ENCODE peak calls at places on chromosome 13, in eight cellular contexts. One of them, this sample, is unnamed. For H3K27me3, the result is how much of the 10 kb centered on the place peaks cover.

GRCh38 chr13:31970237-31970930 is 61.2 kb upstream of the FRY start:
- DNase-seq in Peyer's patch: no peak
- DNase-seq in uterus: no peak
- DNase-seq in heart left ventricle: no peak
- DNase-seq in breast epithelium: no peak
- DNase-seq in tibial nerve: no peak
- DNase-seq in H1: no peak
- DNase-seq in HCT116: no peak
- DNase-seq in this sample: no peak

GRCh38 chr13:40509876-40510275 is 156.6 kb downstream of the FOXO1 start:
- DNase-seq in HCT116: no peak
- DNase-seq in Peyer's patch: no peak
- DNase-seq in tibial nerve: no peak
- DNase-seq in H1: no peak
- DNase-seq in breast epithelium: no peak
- DNase-seq in heart left ventricle: no peak
- DNase-seq in uterus: no peak
- DNase-seq in this sample: no peak

GRCh38 chr13:107361666-107362065 is 793.7 kb upstream of the ARGLU1 start:
- DNase-seq in Peyer's patch: no peak
- DNase-seq in heart left ventricle: no peak
- DNase-seq in uterus: no peak
- DNase-seq in H1: no peak
- DNase-seq in HCT116: no peak
- DNase-seq in breast epithelium: no peak
- DNase-seq in tibial nerve: no peak
- DNase-seq in this sample: no peak

GRCh38 chr13:44465318-44465717 is 91.7 kb downstream of the SERP2 start:
- DNase-seq in breast epithelium: no peak
- DNase-seq in tibial nerve: no peak
- DNase-seq in uterus: no peak
- DNase-seq in H1: no peak
- DNase-seq in Peyer's patch: no peak
- DNase-seq in HCT116: no peak
- DNase-seq in heart left ventricle: no peak
- DNase-seq in this sample: no peak

GRCh38 chr13:50082426-50083283 is 67.4 kb downstream of the KCNRG start:
- DNase-seq in uterus: peak
- DNase-seq in tibial nerve: peak
- DNase-seq in Peyer's patch: peak
- DNase-seq in heart left ventricle: peak
- DNase-seq in HCT116: peak
- DNase-seq in breast epithelium: peak
- DNase-seq in H1: no peak
- DNase-seq in this sample: no peak

GRCh38 chr13:40445557-40445990 is 220.9 kb downstream of the FOXO1 start:
- DNase-seq in tibial nerve: no peak
- DNase-seq in breast epithelium: no peak
- DNase-seq in Peyer's patch: no peak
- DNase-seq in H1: no peak
- DNase-seq in HCT116: no peak
- DNase-seq in heart left ventricle: peak
- DNase-seq in uterus: peak
- DNase-seq in this sample: peak

GRCh38 chr13:35136585-35136984 is 194.5 kb downstream of the NBEA start:
- DNase-seq in H1: no peak
- DNase-seq in HCT116: no peak
- DNase-seq in tibial nerve: no peak
- DNase-seq in breast epithelium: no peak
- DNase-seq in uterus: no peak
- DNase-seq in heart left ventricle: no peak
- DNase-seq in Peyer's patch: no peak
- DNase-seq in this sample: no peak

GRCh38 chr13:18993884-18994660 is 187.6 kb downstream of the TUBA3C start:
- DNase-seq in HCT116: no peak
- DNase-seq in Peyer's patch: no peak
- DNase-seq in tibial nerve: no peak
- DNase-seq in uterus: no peak
- DNase-seq in H1: no peak
- DNase-seq in heart left ventricle: no peak
- DNase-seq in breast epithelium: no peak
- DNase-seq in this sample: no peak

GRCh38 chr13:26562538-26562890 is 5.0 kb downstream of the WASF3 start:
- DNase-seq in uterus: no peak
- DNase-seq in tibial nerve: no peak
- DNase-seq in HCT116: no peak
- DNase-seq in heart left ventricle: no peak
- DNase-seq in H1: no peak
- DNase-seq in Peyer's patch: no peak
- DNase-seq in breast epithelium: no peak
- DNase-seq in this sample: no peak

GRCh38 chr13:50435011-50435410 is 408.5 kb downstream of the DLEU7 start:
- DNase-seq in Peyer's patch: no peak
- DNase-seq in heart left ventricle: no peak
- DNase-seq in HCT116: no peak
- DNase-seq in breast epithelium: no peak
- DNase-seq in tibial nerve: no peak
- DNase-seq in uterus: no peak
- DNase-seq in H1: no peak
- DNase-seq in this sample: no peak

GRCh38 chr13:62119739-62120700 is 704.4 kb upstream of the PCDH20 start:
- DNase-seq in HCT116: peak
- DNase-seq in heart left ventricle: no peak
- DNase-seq in uterus: no peak
- DNase-seq in tibial nerve: no peak
- DNase-seq in H1: no peak
- DNase-seq in Peyer's patch: no peak
- DNase-seq in breast epithelium: no peak
- DNase-seq in this sample: no peak

GRCh38 chr13:49977992-49978391 is 18.9 kb upstream of the TRIM13 start:
- DNase-seq in Peyer's patch: no peak
- DNase-seq in tibial nerve: no peak
- DNase-seq in breast epithelium: no peak
- DNase-seq in uterus: no peak
- DNase-seq in heart left ventricle: no peak
- DNase-seq in H1: no peak
- DNase-seq in HCT116: no peak
- DNase-seq in this sample: no peak

GRCh38 chr13:29969286-29969685 is 118.9 kb upstream of the UBL3 start:
- DNase-seq in heart left ventricle: no peak
- DNase-seq in breast epithelium: no peak
- DNase-seq in H1: no peak
- DNase-seq in Peyer's patch: no peak
- DNase-seq in uterus: peak
- DNase-seq in tibial nerve: no peak
- DNase-seq in HCT116: no peak
- DNase-seq in this sample: no peak

GRCh38 chr13:60213236-60213746 is 49.6 kb upstream of the DIAPH3 start:
- DNase-seq in Peyer's patch: no peak
- DNase-seq in heart left ventricle: no peak
- DNase-seq in tibial nerve: no peak
- DNase-seq in breast epithelium: no peak
- DNase-seq in uterus: no peak
- DNase-seq in H1: no peak
- DNase-seq in HCT116: no peak
- DNase-seq in this sample: no peak

GRCh38 chr13:93685900-93686299 is 459.3 kb downstream of the GPC6 start:
- DNase-seq in tibial nerve: no peak
- DNase-seq in uterus: no peak
- DNase-seq in heart left ventricle: no peak
- DNase-seq in HCT116: no peak
- DNase-seq in H1: no peak
- DNase-seq in breast epithelium: no peak
- DNase-seq in Peyer's patch: no peak
- DNase-seq in this sample: no peak

GRCh38 chr13:46489586-46490023 is 63.4 kb upstream of the LRCH1 start:
- DNase-seq in H1: no peak
- DNase-seq in uterus: no peak
- DNase-seq in HCT116: no peak
- DNase-seq in Peyer's patch: no peak
- DNase-seq in breast epithelium: no peak
- DNase-seq in tibial nerve: no peak
- DNase-seq in heart left ventricle: no peak
- DNase-seq in this sample: no peak

GRCh38 chr13:25717798-25718197 is 334.0 kb downstream of the SHISA2 start:
- DNase-seq in HCT116: no peak
- DNase-seq in heart left ventricle: no peak
- DNase-seq in uterus: no peak
- DNase-seq in Peyer's patch: no peak
- DNase-seq in H1: no peak
- DNase-seq in tibial nerve: no peak
- DNase-seq in breast epithelium: no peak
- DNase-seq in this sample: no peak

GRCh38 chr13:19818223-19818842 is 35.6 kb upstream of the PSPC1 start:
- DNase-seq in breast epithelium: no peak
- DNase-seq in heart left ventricle: peak
- DNase-seq in Peyer's patch: peak
- DNase-seq in H1: peak
- DNase-seq in HCT116: peak
- DNase-seq in tibial nerve: no peak
- DNase-seq in uterus: peak
- DNase-seq in this sample: no peak

GRCh38 chr13:24228852-24229458 is 68.4 kb downstream of the SPATA13 start:
- DNase-seq in heart left ventricle: no peak
- DNase-seq in tibial nerve: no peak
- DNase-seq in uterus: no peak
- DNase-seq in Peyer's patch: no peak
- DNase-seq in HCT116: peak
- DNase-seq in breast epithelium: no peak
- DNase-seq in H1: no peak
- DNase-seq in this sample: no peak

GRCh38 chr13:100088648-100089601 is at the start of gene PCCA:
- DNase-seq in Peyer's patch: peak
- DNase-seq in breast epithelium: peak
- DNase-seq in tibial nerve: peak
- DNase-seq in H1: peak
- DNase-seq in uterus: peak
- DNase-seq in heart left ventricle: peak
- DNase-seq in HCT116: peak
- DNase-seq in this sample: peak
- TF ChIP-seq POLR2A in Peyer's patch: no peak
- TF ChIP-seq POLR2A in breast epithelium: peak
- TF ChIP-seq POLR2A in tibial nerve: peak
- TF ChIP-seq POLR2A in H1: no peak
- TF ChIP-seq POLR2A in uterus: peak
- TF ChIP-seq POLR2A in heart left ventricle: peak
- TF ChIP-seq POLR2A in HCT116: peak
- TF ChIP-seq POLR2A in this sample: no peak

GRCh38 chr13:43128504-43128929 is 105.1 kb downstream of the DNAJC15 start:
- DNase-seq in breast epithelium: no peak
- DNase-seq in H1: no peak
- DNase-seq in HCT116: no peak
- DNase-seq in heart left ventricle: no peak
- DNase-seq in uterus: peak
- DNase-seq in tibial nerve: no peak
- DNase-seq in Peyer's patch: no peak
- DNase-seq in this sample: no peak
- H3K27ac ChIP-seq in breast epithelium: no peak
- H3K27ac ChIP-seq in H1: no peak
- H3K27ac ChIP-seq in HCT116: no peak
- H3K27ac ChIP-seq in heart left ventricle: no peak
- H3K27ac ChIP-seq in uterus: no peak
- H3K27ac ChIP-seq in tibial nerve: no peak
- H3K27ac ChIP-seq in Peyer's patch: no peak
- H3K27ac ChIP-seq in this sample: no peak

DNA sequence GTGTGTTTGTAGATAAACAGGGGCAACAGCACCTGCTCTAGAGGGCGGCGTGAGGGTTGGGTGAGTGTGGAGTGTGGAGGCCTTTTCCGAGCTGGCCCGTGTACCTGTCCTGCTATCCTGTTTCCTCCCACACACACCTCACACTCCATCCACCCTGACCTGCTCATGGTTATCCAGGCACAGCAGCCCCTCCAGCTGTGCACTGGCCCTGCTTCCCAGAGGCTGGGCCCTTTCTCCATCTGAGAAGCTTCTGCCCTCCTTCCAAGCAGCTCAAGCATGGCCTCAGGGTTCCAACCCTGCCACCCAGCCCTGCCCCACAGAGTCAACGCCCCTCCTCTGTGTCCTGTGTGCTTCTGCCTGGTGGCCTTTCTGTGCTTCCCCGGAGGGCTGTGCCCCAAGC is 86.9 kb downstream of the SOX1 start:
- DNase-seq in tibial nerve: no peak
- DNase-seq in breast epithelium: no peak
- DNase-seq in uterus: no peak
- DNase-seq in HCT116: no peak
- DNase-seq in Peyer's patch: no peak
- DNase-seq in H1: no peak
- DNase-seq in heart left ventricle: no peak
- DNase-seq in this sample: no peak
- H3K27me3 ChIP-seq in tibial nerve: under half
- H3K27me3 ChIP-seq in breast epithelium: under half
- H3K27me3 ChIP-seq in uterus: under half
- H3K27me3 ChIP-seq in HCT116: under half
- H3K27me3 ChIP-seq in Peyer's patch: under half
- H3K27me3 ChIP-seq in H1: under half
- H3K27me3 ChIP-seq in heart left ventricle: under half
- H3K27me3 ChIP-seq in this sample: under half

GRCh38 chr13:75482820-75483079 is 781 bp upstream of the TBC1D4 start:
- DNase-seq in breast epithelium: no peak
- DNase-seq in Peyer's patch: no peak
- DNase-seq in H1: no peak
- DNase-seq in heart left ventricle: no peak
- DNase-seq in HCT116: no peak
- DNase-seq in tibial nerve: no peak
- DNase-seq in uterus: no peak
- DNase-seq in this sample: no peak

GRCh38 chr13:75482070-75482819 is at the start of gene TBC1D4:
- DNase-seq in uterus: peak
- DNase-seq in heart left ventricle: peak
- DNase-seq in tibial nerve: peak
- DNase-seq in breast epithelium: peak
- DNase-seq in HCT116: peak
- DNase-seq in H1: peak
- DNase-seq in Peyer's patch: peak
- DNase-seq in this sample: peak

GRCh38 chr13:75479102-75479501 is 2.9 kb downstream of the TBC1D4 start:
- DNase-seq in breast epithelium: no peak
- DNase-seq in heart left ventricle: no peak
- DNase-seq in H1: no peak
- DNase-seq in HCT116: no peak
- DNase-seq in tibial nerve: no peak
- DNase-seq in uterus: no peak
- DNase-seq in Peyer's patch: no peak
- DNase-seq in this sample: no peak

GRCh38 chr13:75481176-75482069 is 546 bp downstream of the TBC1D4 start:
- DNase-seq in tibial nerve: no peak
- DNase-seq in breast epithelium: no peak
- DNase-seq in uterus: peak
- DNase-seq in Peyer's patch: peak
- DNase-seq in heart left ventricle: peak
- DNase-seq in H1: no peak
- DNase-seq in HCT116: no peak
- DNase-seq in this sample: no peak

DNA sequence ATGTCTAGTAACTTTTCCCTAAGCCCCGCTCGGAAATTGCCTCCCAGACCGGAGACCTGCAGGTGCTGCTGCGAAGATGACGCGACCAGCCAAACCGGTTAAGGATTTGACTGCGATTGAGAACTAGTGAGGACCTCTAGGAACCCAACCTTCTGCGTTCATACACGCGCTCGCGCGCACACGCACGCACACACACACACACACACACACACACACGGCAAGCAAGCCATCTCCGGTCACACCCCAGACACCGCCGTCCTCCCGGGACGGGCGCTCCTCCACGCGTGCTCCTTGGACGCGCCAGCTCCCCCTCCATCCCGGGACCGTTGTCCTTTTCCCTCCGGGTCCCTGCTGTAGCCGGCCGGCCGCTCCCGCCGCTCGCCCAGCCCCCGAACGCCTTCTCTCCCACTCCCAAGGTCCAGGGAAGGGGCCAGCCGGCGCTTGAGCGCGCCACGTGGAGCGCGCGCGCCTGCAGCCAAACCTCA is 1.2 kb downstream of the TBC1D4 start:
- DNase-seq in breast epithelium: peak
- DNase-seq in Peyer's patch: peak
- DNase-seq in heart left ventricle: peak
- DNase-seq in HCT116: peak
- DNase-seq in tibial nerve: peak
- DNase-seq in uterus: peak
- DNase-seq in H1: no peak
- DNase-seq in this sample: no peak
- TF ChIP-seq POLR2A in breast epithelium: no peak
- TF ChIP-seq POLR2A in Peyer's patch: no peak
- TF ChIP-seq POLR2A in heart left ventricle: no peak
- TF ChIP-seq POLR2A in HCT116: no peak
- TF ChIP-seq POLR2A in tibial nerve: no peak
- TF ChIP-seq POLR2A in uterus: peak
- TF ChIP-seq POLR2A in H1: no peak
- TF ChIP-seq POLR2A in this sample: no peak